ENCODE peak calls at places on chromosomes 4 and X, in five cellular contexts. S, Q, T, B and E are unnamed samples.
A peak's percentile ranks its signal among the peaks of the same experiment; 100 is the strongest.

GRCh38 chr4:41183021-41183553 is 31.3 kb downstream of the APBB2 start:
- DNase-seq in S (no peak), Q (no peak), T (no peak), B (no peak), E (no peak)

GRCh38 chrX:63751481-63751880 is 33.5 kb downstream of the ARHGEF9 start:
- DNase-seq in S (no peak), Q (no peak), T (no peak), B (no peak), E (no peak)

GRCh38 chr4:56979674-56980073 is 978 bp downstream of the POLR2B start:
- DNase-seq in S (no peak), Q (peak; percentile 48), T (no peak), B (no peak), E (no peak)

GRCh38 chr4:45693746-45694145 is 430.1 kb downstream of the GABRG1 start:
- DNase-seq in S (no peak), Q (no peak), T (no peak), B (no peak), E (no peak)

GRCh38 chr4:117529401-117529800 is 444.0 kb upstream of the TRAM1L1 start:
- DNase-seq in S (no peak), Q (no peak), T (no peak), B (no peak), E (no peak)

GRCh38 chrX:31092476-31092875 is 20.6 kb upstream of the FTHL17 start:
- DNase-seq in S (no peak), Q (peak; percentile 36), T (no peak), B (no peak), E (no peak)

GRCh38 chr4:139053909-139054308 is 38.3 kb downstream of the NOCT start:
- DNase-seq in S (no peak), Q (no peak), T (no peak), B (no peak), E (no peak)

GRCh38 chr4:1864076-1865008 is 6.9 kb upstream of the NSD2 start:
- DNase-seq in S (no peak), Q (no peak), T (no peak), B (no peak), E (no peak)

GRCh38 chr4:28149762-28150161 is 1289.1 kb downstream of the STIM2 start:
- DNase-seq in S (no peak), Q (no peak), T (no peak), B (no peak), E (no peak)

GRCh38 chr4:107292979-107293378 is 256.9 kb upstream of the DKK2 start:
- DNase-seq in S (no peak), Q (no peak), T (no peak), B (no peak), E (no peak)

GRCh38 chrX:75181721-75182120 is 25.6 kb upstream of the ABCB7 start:
- DNase-seq in S (no peak), Q (peak; percentile 60), T (no peak), B (no peak), E (no peak)

GRCh38 chr4:111537165-111537564 is 608.1 kb upstream of the FAM241A start:
- DNase-seq in S (no peak), Q (no peak), T (no peak), B (no peak), E (no peak)

GRCh38 chrX:40474205-40474626 is 106.6 kb upstream of the ATP6AP2 start:
- DNase-seq in S (no peak), Q (peak; percentile 3), T (no peak), B (no peak), E (no peak)

GRCh38 chr4:38967260-38968095 is 64.7 kb downstream of the TMEM156 start:
- DNase-seq in S (peak; percentile 78), Q (peak; percentile 92), T (no peak), B (no peak), E (no peak)